ENCODE peak calls at places on chromosomes 6 and 20, in eight cellular contexts. S is Daoy; A is cardiac fibroblast; P is stimulated activated naive CD8-positive, alpha-beta T cell treated with anti-CD3 and anti-CD28 coated beads, Interleukin-15, amount 100 ng/mL, for 72 hours; U is effector CD4-positive, alpha-beta T cell; I is OCI-LY7; D is mesothelial cell of epicardium; Q is NCI-H146. K is an unnamed sample.

GRCh38 chr6:130423044-130423443 is 57.2 kb downstream of the TMEM200A start:
- DNase-seq in S (no peak), A (no peak), P (no peak), U (no peak), I (no peak), D (no peak), Q (no peak), K (peak; percentile 22)

GRCh38 chr6:33570806-33571636 is 9.1 kb downstream of the BAK1 start:
- DNase-seq in S (peak; percentile 89), A (peak; percentile 64), P (peak; percentile 99), U (peak; percentile 89), I (peak; percentile 94), D (peak; percentile 79), Q (peak; percentile 86), K (peak; percentile 57)

GRCh38 chr20:20184149-20184548 is 131.8 kb downstream of the CFAP61 start:
- DNase-seq in S (peak; percentile 12), A (peak; percentile 17), P (peak; percentile 12), U (no peak), I (no peak), D (no peak), Q (peak; percentile 20), K (no peak)

GRCh38 chr20:63706852-63707557 is 771 bp downstream of the ARFRP1 start:
- DNase-seq in S (peak; percentile 51), A (peak; percentile 49), P (peak; percentile 63), U (peak; percentile 54), I (peak; percentile 74), D (no peak), Q (peak; percentile 56), K (peak; percentile 35)

GRCh38 chr6:89842228-89842627 is 12.5 kb downstream of the CASP8AP2 start:
- DNase-seq in S (no peak), A (peak; percentile 12), P (no peak), U (no peak), I (no peak), D (no peak), Q (no peak), K (peak; percentile 42)

GRCh38 chr6:163776549-163777378 is 362.2 kb downstream of the QKI start:
- DNase-seq in S (no peak), A (no peak), P (no peak), U (no peak), I (no peak), D (no peak), Q (no peak), K (no peak)

GRCh38 chr6:114342086-114342825 is 567 bp downstream of the HS3ST5 start:
- DNase-seq in S (peak; percentile 25), A (peak; percentile 9), P (no peak), U (no peak), I (no peak), D (peak; percentile 55), Q (peak; percentile 52), K (no peak)

GRCh38 chr6:31769684-31770371 is 7.3 kb downstream of the VWA7 start:
- DNase-seq in S (peak; percentile 78), A (peak; percentile 70), P (peak; percentile 82), U (peak; percentile 73), I (peak; percentile 75), D (no peak), Q (peak; percentile 78), K (peak; percentile 31)

GRCh38 chr6:108904731-108905130 is 56.5 kb downstream of the ARMC2 start:
- DNase-seq in S (no peak), A (no peak), P (peak; percentile 43), U (no peak), I (peak; percentile 90), D (no peak), Q (no peak), K (no peak)

GRCh38 chr6:154974485-154975149 is 20.5 kb upstream of the TIAM2 start:
- DNase-seq in S (no peak), A (no peak), P (no peak), U (no peak), I (no peak), D (no peak), Q (no peak), K (no peak)

GRCh38 chr6:37059344-37060194 is 54.1 kb downstream of the FGD2 start:
- DNase-seq in S (peak; percentile 98), A (peak; percentile 97), P (no peak), U (no peak), I (no peak), D (peak; percentile 51), Q (peak; percentile 32), K (peak; percentile 97)

GRCh38 chr20:13771853-13772453 is 12.8 kb downstream of the ESF1 start:
- DNase-seq in S (no peak), A (peak; percentile 48), P (no peak), U (no peak), I (peak; percentile 56), D (no peak), Q (peak; percentile 39), K (peak; percentile 27)

GRCh38 chr6:92893741-92894140 is 525.6 kb downstream of the EPHA7 start:
- DNase-seq in S (no peak), A (no peak), P (no peak), U (no peak), I (no peak), D (no peak), Q (no peak), K (no peak)

GRCh38 chr20:3515379-3516175 is 44.8 kb downstream of the ATRN start:
- DNase-seq in S (no peak), A (no peak), P (no peak), U (no peak), I (no peak), D (no peak), Q (no peak), K (peak; percentile 50)

GRCh38 chr20:6008254-6008653 is 45.6 kb downstream of the LRRN4 start:
- DNase-seq in S (peak; percentile 60), A (peak; percentile 98), P (no peak), U (no peak), I (no peak), D (no peak), Q (no peak), K (peak; percentile 92)